ENCODE peak calls at places on chromosome 9, in eight cellular contexts. I is stimulated activated CD4-positive, alpha-beta T cell treated with anti-CD3 and anti-CD28 coated beads, Interleukin-4, amount 100 ng/mL, for 48 hours; O is spleen; T is Kasumi-1; M is AG09309; K is occipital lobe; Z is effector CD8-positive, alpha-beta T cell; J is nephron progenitor cell. Q is an unnamed sample.

GRCh38 chr9:136287960-136288753 is 15.7 kb downstream of the CCDC187 start:
- DNase-seq in I (no peak), O (no peak), T (no peak), M (no peak), K (no peak), Z (no peak), J (no peak), Q (no peak)

GRCh38 chr9:133738039-133738805 is at the start of gene SARDH:
- DNase-seq in I (peak), O (peak), T (no peak), M (no peak), K (no peak), Z (no peak), J (peak), Q (peak)

GRCh38 chr9:95724253-95724991 is 151.1 kb upstream of the ERCC6L2 start:
- DNase-seq in I (peak), O (no peak), T (peak), M (no peak), K (no peak), Z (peak), J (no peak), Q (no peak)

GRCh38 chr9:131105952-131106351 is 9.6 kb downstream of the AIF1L start:
- DNase-seq in I (no peak), O (no peak), T (no peak), M (no peak), K (no peak), Z (no peak), J (no peak), Q (no peak)

GRCh38 chr9:99999797-100000196 is 93.3 kb downstream of the STX17 start:
- DNase-seq in I (no peak), O (no peak), T (no peak), M (no peak), K (no peak), Z (no peak), J (no peak), Q (no peak)

GRCh38 chr9:89701221-89701798 is 96.5 kb downstream of the GADD45G start:
- DNase-seq in I (peak), O (peak), T (no peak), M (no peak), K (no peak), Z (peak), J (no peak), Q (no peak)

GRCh38 chr9:112348993-112349333 is 15.5 kb upstream of the PTBP3 start:
- DNase-seq in I (no peak), O (no peak), T (no peak), M (no peak), K (no peak), Z (no peak), J (no peak), Q (no peak)

GRCh38 chr9:131673068-131673467 is 66.8 kb downstream of the RAPGEF1 start:
- DNase-seq in I (no peak), O (no peak), T (no peak), M (no peak), K (no peak), Z (no peak), J (no peak), Q (no peak)

GRCh38 chr9:125428515-125429467 is 167.2 kb downstream of the GAPVD1 start:
- DNase-seq in I (no peak), O (peak), T (no peak), M (no peak), K (no peak), Z (no peak), J (no peak), Q (no peak)

GRCh38 chr9:108867829-108868228 is 5.8 kb downstream of the ACTL7A start:
- DNase-seq in I (no peak), O (no peak), T (no peak), M (no peak), K (no peak), Z (no peak), J (no peak), Q (no peak)

GRCh38 chr9:91992636-91993035 is 42.6 kb upstream of the ROR2 start:
- DNase-seq in I (no peak), O (no peak), T (no peak), M (peak), K (no peak), Z (no peak), J (no peak), Q (no peak)

GRCh38 chr9:27489087-27489876 is 34.8 kb upstream of the IFNK start:
- DNase-seq in I (no peak), O (no peak), T (no peak), M (no peak), K (no peak), Z (no peak), J (no peak), Q (no peak)

GRCh38 chr9:122350577-122351355 is 20.1 kb upstream of the PTGS1 start:
- DNase-seq in I (peak), O (peak), T (peak), M (peak), K (peak), Z (peak), J (peak), Q (peak)

GRCh38 chr9:23041466-23041865 is 594.8 kb downstream of the DMRTA1 start:
- DNase-seq in I (no peak), O (no peak), T (no peak), M (no peak), K (no peak), Z (no peak), J (no peak), Q (no peak)

GRCh38 chr9:99824378-99825157 is 2.9 kb downstream of the NR4A3 start:
- DNase-seq in I (peak), O (peak), T (peak), M (no peak), K (no peak), Z (peak), J (peak), Q (peak)